ENCODE peak calls at places on chromosome 16, in nine cellular contexts. D is OCI-LY7, P is GM23248, R is GM23338, Q is neural progenitor cell, S is PC-3, B is SK-N-SH, C is HCT116, A is MM.1S. M is an unnamed sample.

GRCh38 chr16:68146583-68146982 is 61.4 kb downstream of the NFATC3 start:
- DNase-seq in D (no peak), P (peak; percentile 42), R (peak; percentile 12), Q (no peak), S (no peak), B (peak; percentile 50), C (no peak), A (no peak), M (peak; percentile 27)

GRCh38 chr16:709651-710499 is 4.3 kb upstream of the FBXL16 start:
- DNase-seq in D (no peak), P (peak; percentile 87), R (peak; percentile 79), Q (peak; percentile 83), S (peak; percentile 54), B (peak; percentile 91), C (no peak), A (no peak), M (peak; percentile 71)

GRCh38 chr16:89040391-89040790 is 53.3 kb upstream of the ACSF3 start:
- DNase-seq in D (no peak), P (no peak), R (no peak), Q (no peak), S (no peak), B (no peak), C (no peak), A (no peak), M (no peak)

GRCh38 chr16:4801962-4802658 is at the start of gene ROGDI:
- DNase-seq in D (peak; percentile 92), P (peak; percentile 64), R (peak; percentile 96), Q (peak; percentile 94), S (peak; percentile 80), B (no peak), C (peak; percentile 64), A (peak; percentile 93), M (peak; percentile 89)

GRCh38 chr16:51556694-51557327 is 405.7 kb upstream of the SALL1 start:
- DNase-seq in D (no peak), P (peak; percentile 94), R (no peak), Q (no peak), S (no peak), B (no peak), C (no peak), A (no peak), M (peak; percentile 55)

GRCh38 chr16:75304521-75305363 is 53.3 kb upstream of the BCAR1 start:
- DNase-seq in D (no peak), P (peak; percentile 93), R (no peak), Q (no peak), S (peak; percentile 19), B (no peak), C (peak; percentile 10), A (no peak), M (peak; percentile 82)

GRCh38 chr16:24700549-24701392 is 28.7 kb upstream of the TNRC6A start:
- DNase-seq in D (no peak), P (peak; percentile 99), R (peak; percentile 64), Q (no peak), S (peak; percentile 97), B (peak; percentile 28), C (peak; percentile 89), A (no peak), M (peak; percentile 65)

GRCh38 chr16:82582971-82583370 is 43.8 kb upstream of the CDH13 start:
- DNase-seq in D (no peak), P (peak; percentile 40), R (no peak), Q (no peak), S (no peak), B (no peak), C (no peak), A (no peak), M (no peak)

GRCh38 chr16:17556276-17557052 is 85.7 kb upstream of the XYLT1 start:
- DNase-seq in D (peak; percentile 36), P (peak; percentile 67), R (peak; percentile 77), Q (peak; percentile 57), S (peak; percentile 17), B (peak; percentile 58), C (peak; percentile 34), A (peak; percentile 34), M (peak; percentile 47)

GRCh38 chr16:88650749-88651275 is at the start of gene CYBA:
- DNase-seq in D (peak; percentile 88), P (peak; percentile 72), R (peak; percentile 81), Q (peak; percentile 72), S (no peak), B (peak; percentile 88), C (peak; percentile 57), A (peak; percentile 72), M (peak; percentile 88)

GRCh38 chr16:85310868-85311585 is 198.8 kb upstream of the CIBAR2 start:
- DNase-seq in D (peak; percentile 57), P (no peak), R (peak; percentile 51), Q (no peak), S (no peak), B (no peak), C (no peak), A (no peak), M (no peak)

DNA sequence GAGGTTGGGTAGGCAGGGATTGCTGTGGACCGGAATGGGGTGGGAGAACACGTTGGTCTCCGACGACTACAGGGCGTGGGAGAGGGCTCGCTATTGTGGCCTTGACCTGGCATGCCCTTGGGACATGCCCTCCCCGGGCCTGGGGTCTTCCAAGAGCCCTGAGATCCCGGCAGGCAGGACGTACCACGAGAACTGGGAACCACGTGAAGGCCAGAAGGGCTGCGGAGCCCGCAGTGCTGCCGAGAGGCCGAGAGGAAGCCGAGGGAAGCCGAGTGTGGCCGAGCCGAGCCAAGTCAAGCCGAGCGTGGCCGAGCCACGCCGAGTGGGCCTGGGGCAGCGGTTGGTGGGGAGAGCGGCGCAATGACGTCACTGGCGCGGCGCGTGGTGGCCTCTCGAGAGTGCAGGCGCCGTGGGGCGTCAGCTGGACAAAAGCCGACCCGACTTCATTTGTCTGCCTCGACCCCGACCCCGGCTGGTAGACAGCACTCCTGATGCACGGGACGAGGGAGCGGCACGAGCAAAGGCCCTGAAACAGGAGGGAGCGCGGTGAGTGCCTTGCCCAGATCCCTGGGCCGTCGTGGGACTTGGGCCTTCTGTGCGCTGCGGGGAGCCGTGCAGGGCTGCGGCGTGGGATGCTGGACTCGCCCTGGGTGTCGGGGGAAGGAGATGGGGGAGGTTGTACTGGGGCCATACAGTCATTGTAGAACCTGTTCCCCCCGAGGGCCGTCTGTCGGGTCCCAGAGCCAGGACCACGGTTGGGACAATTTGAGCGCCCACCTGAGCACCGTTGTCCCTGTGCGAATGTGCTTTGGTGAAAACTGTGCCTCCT is 6.6 kb downstream of the SOCS1 start:
- DNase-seq in D (no peak), P (no peak), R (peak; percentile 44), Q (no peak), S (no peak), B (no peak), C (no peak), A (no peak), M (no peak)
- TF ChIP-seq EZH2phosphoT487 in D (no peak), P (no peak), R (no peak), Q (no peak), S (no peak), B (no peak), C (no peak), A (no peak), M (no peak)

DNA sequence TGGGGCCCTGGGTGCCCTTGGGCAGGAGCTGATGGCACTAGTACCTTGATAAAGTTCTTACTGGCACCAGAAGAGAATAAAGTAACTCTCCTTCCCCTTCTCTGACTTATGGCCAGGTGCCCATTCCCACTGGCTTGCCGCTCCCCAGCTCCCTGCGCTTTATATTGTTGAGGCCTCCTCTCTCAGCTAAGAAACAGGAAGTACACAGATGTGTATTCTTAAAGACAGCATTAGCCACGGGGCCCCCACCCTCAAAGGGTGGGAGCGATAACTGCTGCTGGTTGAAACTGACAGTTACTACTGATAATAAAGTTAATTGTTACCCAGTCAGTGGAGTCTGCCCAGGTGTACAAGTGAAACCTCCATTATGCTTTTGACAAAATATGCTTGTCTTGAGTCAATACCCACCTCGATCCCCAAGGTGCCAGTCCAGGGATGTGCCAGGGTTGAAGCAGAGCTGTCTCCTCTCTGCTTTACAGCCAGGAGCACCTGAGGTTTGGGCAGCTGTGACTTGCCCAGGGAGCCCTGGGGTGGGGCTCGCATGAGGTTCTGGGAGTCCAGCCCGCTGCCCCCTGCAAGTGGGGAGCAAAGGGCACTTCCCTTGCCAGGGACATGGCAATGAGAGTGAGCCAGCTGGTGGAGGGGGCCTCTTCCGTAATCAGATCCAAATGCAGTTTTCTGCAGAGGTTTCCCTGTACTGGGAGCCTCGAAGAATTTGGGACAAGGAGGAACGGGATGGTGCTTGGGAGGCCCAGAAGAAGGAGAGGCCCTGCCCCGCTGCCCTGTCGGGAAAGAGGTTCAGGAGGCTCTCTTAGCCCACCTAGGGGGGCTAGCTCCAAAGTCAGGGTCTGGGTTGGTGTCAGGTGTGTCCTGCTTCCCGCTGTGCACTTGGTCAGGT is 5.4 kb upstream of the CLDN9 start:
- DNase-seq in D (no peak), P (no peak), R (peak; percentile 86), Q (no peak), S (no peak), B (no peak), C (no peak), A (no peak), M (peak; percentile 73)
- H3K4me3 ChIP-seq in D (no peak overlapping the region), P (no peak overlapping the region), R (peak overlapping the region; percentile 55), Q (no peak overlapping the region), S (no peak overlapping the region), B (no peak overlapping the region), C (no peak overlapping the region), A (no peak overlapping the region), M (no peak overlapping the region)

DNA sequence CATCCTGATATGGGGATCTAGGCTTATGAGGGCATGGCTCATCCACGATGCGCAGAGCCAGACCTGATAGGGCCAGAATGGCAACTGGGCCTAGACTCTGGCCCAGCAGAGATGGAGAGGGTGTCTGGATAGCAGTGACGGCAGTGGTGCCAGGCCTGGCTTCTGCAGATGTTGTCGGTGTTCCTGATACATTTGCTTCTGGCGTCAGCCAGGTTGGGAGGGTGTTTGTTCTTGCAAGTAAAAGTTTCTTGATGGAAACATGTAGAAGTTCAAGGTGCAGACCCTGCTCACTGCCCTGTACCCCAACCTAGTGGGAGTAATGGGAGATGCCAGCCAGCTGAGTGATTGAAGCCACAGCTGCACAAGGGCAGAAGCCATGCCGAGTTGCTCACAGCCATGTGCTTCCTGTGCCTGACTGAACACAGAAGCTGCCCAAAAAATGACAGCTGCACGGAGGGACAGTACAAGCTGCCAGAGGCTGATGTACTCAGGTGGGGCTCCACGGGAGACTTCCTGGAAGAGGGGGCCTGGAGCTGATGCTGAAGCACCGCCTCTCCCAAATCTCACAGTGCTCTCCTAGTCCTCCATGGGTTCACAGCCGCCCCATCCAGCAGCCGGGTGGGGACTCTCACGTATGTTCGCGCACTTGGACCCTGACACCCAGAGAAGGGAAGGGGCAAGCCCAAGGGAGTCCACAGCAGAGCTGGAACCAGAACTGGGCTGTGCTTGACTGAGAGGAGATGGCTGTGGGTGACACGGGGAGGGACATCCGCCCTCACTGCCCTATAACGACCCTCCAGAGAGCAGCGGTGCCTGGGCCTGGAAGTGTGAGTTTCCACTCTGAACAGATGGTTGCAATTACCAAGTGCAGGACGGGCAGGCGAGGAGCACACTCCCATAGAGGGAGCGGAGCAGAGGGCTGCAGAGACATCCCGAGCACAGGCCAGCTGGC is 78.7 kb downstream of the N4BP1 start:
- DNase-seq in D (no peak), P (peak; percentile 76), R (no peak), Q (no peak), S (no peak), B (peak; percentile 87), C (no peak), A (no peak), M (peak; percentile 34)
- TF ChIP-seq EZH2phosphoT487 in D (no peak), P (no peak), R (no peak), Q (no peak), S (no peak), B (no peak), C (no peak), A (no peak), M (no peak)

DNA sequence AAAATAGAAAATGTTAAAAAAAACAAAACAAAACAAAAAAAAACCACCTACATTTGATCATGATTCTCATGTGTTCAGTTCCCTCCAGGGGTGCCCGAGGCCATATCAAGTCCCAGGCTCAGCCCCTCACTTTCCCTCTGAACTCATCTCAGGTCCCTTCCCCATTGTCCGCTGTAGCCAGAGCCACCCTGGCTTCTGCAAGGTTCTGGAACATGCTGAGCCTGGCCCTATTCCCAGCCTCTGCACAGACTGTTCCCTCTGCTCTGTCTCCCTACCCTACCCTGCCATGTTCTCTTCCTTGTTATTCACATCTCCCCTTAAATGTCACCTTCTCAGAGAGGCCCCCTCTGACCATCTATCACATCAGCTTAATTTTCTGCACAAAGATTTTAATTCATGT is 46.9 kb downstream of the TK2 start:
- DNase-seq in D (no peak), P (peak; percentile 32), R (no peak), Q (no peak), S (no peak), B (no peak), C (no peak), A (no peak), M (no peak)
- H3K4me3 ChIP-seq in D (no peak overlapping the region), P (peak overlapping the region; percentile 25), R (no peak overlapping the region), Q (no peak overlapping the region), S (no peak overlapping the region), B (no peak overlapping the region), C (no peak overlapping the region), A (no peak overlapping the region), M (no peak overlapping the region)

M was measured in hepatocyte.